ENCODE peak calls at places on chromosomes 2 and 18, in seven cellular contexts. Y, Q, C, N, O, P and G are unnamed samples.

GRCh38 chr2:21326152-21326551 is 202.4 kb downstream of the TDRD15 start:
- DNase-seq in Y (no peak), Q (peak; percentile 17), C (no peak), N (no peak), O (no peak), P (no peak), G (no peak)

GRCh38 chr2:72984172-72984671 is 66.9 kb downstream of the EMX1 start:
- DNase-seq in Y (no peak), Q (no peak), C (peak; percentile 66), N (peak; percentile 75), O (no peak), P (peak; percentile 64), G (no peak)

GRCh38 chr2:12261993-12262680 is 454.6 kb upstream of the TRIB2 start:
- DNase-seq in Y (no peak), Q (no peak), C (no peak), N (no peak), O (no peak), P (no peak), G (no peak)

GRCh38 chr18:76450912-76451421 is 44.1 kb downstream of the ZNF516 start:
- DNase-seq in Y (peak; percentile 61), Q (peak; percentile 34), C (peak; percentile 89), N (peak; percentile 62), O (no peak), P (peak; percentile 66), G (no peak)

GRCh38 chr2:9586465-9586864 is 30.8 kb upstream of the ADAM17 start:
- DNase-seq in Y (no peak), Q (no peak), C (no peak), N (no peak), O (no peak), P (no peak), G (no peak)

GRCh38 chr2:72415256-72415655 is 267.6 kb upstream of the CYP26B1 start:
- DNase-seq in Y (no peak), Q (no peak), C (no peak), N (no peak), O (no peak), P (no peak), G (no peak)

GRCh38 chr2:144099746-144100438 is 420.0 kb downstream of the ZEB2 start:
- DNase-seq in Y (no peak), Q (peak; percentile 28), C (no peak), N (no peak), O (no peak), P (no peak), G (no peak)

GRCh38 chr2:180722551-180723239 is 257.7 kb upstream of the UBE2E3 start:
- DNase-seq in Y (no peak), Q (no peak), C (no peak), N (no peak), O (no peak), P (no peak), G (no peak)

GRCh38 chr2:26693287-26693849 is 846 bp downstream of the KCNK3 start:
- DNase-seq in Y (no peak), Q (peak; percentile 15), C (no peak), N (no peak), O (no peak), P (no peak), G (no peak)

GRCh38 chr2:76478636-76479035 is 767.9 kb upstream of the GCFC2 start:
- DNase-seq in Y (no peak), Q (no peak), C (no peak), N (no peak), O (no peak), P (no peak), G (no peak)

DNA sequence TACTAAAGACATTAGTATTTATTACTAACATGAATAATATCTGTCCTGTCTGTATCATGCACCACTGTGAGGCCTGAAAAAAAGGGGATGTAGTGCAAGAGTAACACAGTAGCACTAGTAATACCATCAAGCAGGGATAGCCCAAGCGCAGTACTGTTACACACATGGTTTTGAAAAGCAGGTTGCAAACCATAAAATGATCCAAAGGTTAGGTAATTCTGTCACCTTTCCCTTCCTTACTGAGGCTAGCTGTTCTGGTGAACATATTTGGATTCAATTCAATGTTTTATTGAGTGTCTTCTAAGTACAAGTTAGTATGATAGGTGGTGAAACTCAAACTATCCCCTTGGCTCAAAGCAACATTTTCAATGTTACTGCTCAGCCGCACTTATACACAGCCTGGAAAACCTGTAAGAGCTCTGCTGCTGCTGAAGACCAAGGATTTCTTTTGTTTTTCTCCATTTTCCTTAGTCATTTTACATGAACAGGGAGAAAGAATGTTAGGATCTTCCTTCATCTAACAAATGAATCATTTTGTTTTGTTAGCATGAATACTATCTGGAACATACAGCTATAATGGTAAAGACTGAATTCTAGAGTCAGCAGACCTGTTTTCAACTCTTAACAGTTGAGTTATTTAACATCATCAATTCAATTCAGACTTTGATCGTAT is 102.5 kb upstream of the ITPRID2 start:
- DNase-seq in Y (no peak), Q (no peak), C (no peak), N (no peak), O (no peak), P (no peak), G (no peak)
- H3K4me1 ChIP-seq in Y (no peaks in the 10 kb centered on the region), Q (peaks cover 38% of the 10 kb centered on the region), C (no peaks in the 10 kb centered on the region), N (no peaks in the 10 kb centered on the region), O (no peaks in the 10 kb centered on the region), P (no peaks in the 10 kb centered on the region), G (peaks cover 33% of the 10 kb centered on the region)

GRCh38 chr2:36371963-36372391 is 16.4 kb downstream of the CRIM1 start:
- DNase-seq in Y (no peak), Q (no peak), C (no peak), N (no peak), O (no peak), P (no peak), G (no peak)
- H3K4me1 ChIP-seq in Y (peaks cover 100% of the 10 kb centered on the region), Q (peaks cover 60% of the 10 kb centered on the region), C (peaks cover 100% of the 10 kb centered on the region), N (peaks cover 97% of the 10 kb centered on the region), O (no peaks in the 10 kb centered on the region), P (no peaks in the 10 kb centered on the region), G (peaks cover 84% of the 10 kb centered on the region)

GRCh38 chr2:121532347-121532766 is 1.7 kb downstream of the RNU4ATAC start:
- DNase-seq in Y (no peak), Q (no peak), C (no peak), N (no peak), O (no peak), P (no peak), G (no peak)
- H3K4me1 ChIP-seq in Y (peaks cover 22% of the 10 kb centered on the region), Q (peaks cover 30% of the 10 kb centered on the region), C (peaks cover 39% of the 10 kb centered on the region), N (peaks cover 63% of the 10 kb centered on the region), O (peaks cover 17% of the 10 kb centered on the region), P (no peaks in the 10 kb centered on the region), G (peaks cover 25% of the 10 kb centered on the region)

GRCh38 chr2:108585446-108585845 is 51.2 kb downstream of the LIMS1 start:
- DNase-seq in Y (no peak), Q (no peak), C (no peak), N (no peak), O (no peak), P (no peak), G (no peak)

GRCh38 chr2:108588070-108588668 is 53.9 kb downstream of the LIMS1 start:
- DNase-seq in Y (no peak), Q (no peak), C (no peak), N (no peak), O (no peak), P (no peak), G (no peak)

GRCh38 chr2:108586116-108586515 is 51.8 kb downstream of the LIMS1 start:
- DNase-seq in Y (no peak), Q (no peak), C (no peak), N (no peak), O (no peak), P (no peak), G (no peak)

GRCh38 chr2:108587621-108588020 is 53.4 kb downstream of the LIMS1 start:
- DNase-seq in Y (no peak), Q (peak; percentile 42), C (peak; percentile 71), N (peak; percentile 69), O (no peak), P (peak; percentile 76), G (no peak)

GRCh38 chr2:108586631-108587030 is 52.4 kb downstream of the LIMS1 start:
- DNase-seq in Y (no peak), Q (no peak), C (no peak), N (peak; percentile 69), O (no peak), P (no peak), G (no peak)
- H3K4me1 ChIP-seq in Y (peaks cover 66% of the 10 kb centered on the region), Q (peaks cover 33% of the 10 kb centered on the region), C (peaks cover 50% of the 10 kb centered on the region), N (peaks cover 60% of the 10 kb centered on the region), O (peaks cover 5% of the 10 kb centered on the region), P (no peaks in the 10 kb centered on the region), G (peaks cover 14% of the 10 kb centered on the region)

GRCh38 chr2:109646961-109647360 is 32.8 kb downstream of the SOWAHC start:
- DNase-seq in Y (no peak), Q (no peak), C (no peak), N (no peak), O (no peak), P (no peak), G (no peak)
- H3K4me1 ChIP-seq in Y (peaks cover 16% of the 10 kb centered on the region), Q (peaks cover 30% of the 10 kb centered on the region), C (no peaks in the 10 kb centered on the region), N (peaks cover 12% of the 10 kb centered on the region), O (no peaks in the 10 kb centered on the region), P (no peaks in the 10 kb centered on the region), G (peaks cover 13% of the 10 kb centered on the region)

GRCh38 chr2:190410171-190410570 is 2.0 kb downstream of the MFSD6 start:
- DNase-seq in Y (no peak), Q (no peak), C (no peak), N (no peak), O (no peak), P (no peak), G (no peak)

GRCh38 chr2:190412971-190413370 is 4.8 kb downstream of the MFSD6 start:
- DNase-seq in Y (no peak), Q (no peak), C (no peak), N (no peak), O (no peak), P (no peak), G (no peak)

GRCh38 chr2:190415794-190416729 is 7.9 kb downstream of the MFSD6 start:
- DNase-seq in Y (no peak), Q (no peak), C (no peak), N (no peak), O (no peak), P (no peak), G (no peak)

GRCh38 chr2:190415251-190415650 is 7.1 kb downstream of the MFSD6 start:
- DNase-seq in Y (no peak), Q (no peak), C (no peak), N (no peak), O (no peak), P (no peak), G (no peak)

GRCh38 chr2:190413421-190413820 is 5.3 kb downstream of the MFSD6 start:
- DNase-seq in Y (no peak), Q (no peak), C (no peak), N (no peak), O (no peak), P (no peak), G (no peak)
- H3K4me1 ChIP-seq in Y (peaks cover 43% of the 10 kb centered on the region), Q (no peaks in the 10 kb centered on the region), C (no peaks in the 10 kb centered on the region), N (peaks cover 64% of the 10 kb centered on the region), O (peaks cover 90% of the 10 kb centered on the region), P (no peaks in the 10 kb centered on the region), G (peaks cover 37% of the 10 kb centered on the region)

GRCh38 chr2:237126519-237126918 is 40.8 kb downstream of the COPS8 start:
- DNase-seq in Y (no peak), Q (no peak), C (peak; percentile 56), N (no peak), O (no peak), P (no peak), G (no peak)
- H3K4me1 ChIP-seq in Y (peaks cover 16% of the 10 kb centered on the region), Q (peaks cover 30% of the 10 kb centered on the region), C (peaks cover 4% of the 10 kb centered on the region), N (peaks cover 13% of the 10 kb centered on the region), O (no peaks in the 10 kb centered on the region), P (no peaks in the 10 kb centered on the region), G (peaks cover 17% of the 10 kb centered on the region)